ENCODE peak calls at places on chromosome 13, in nine cellular contexts. W is A549, F is progenitor cell of endocrine pancreas, Z is RWPE1, X is dorsolateral prefrontal cortex, T is neural progenitor cell, I is adrenal gland, K is suprapubic skin, Q is IMR-90. U is an unnamed sample.

GRCh38 chr13:46530084-46530935 is 22.7 kb upstream of the LRCH1 start:
- DNase-seq in W (peak), F (no peak), Z (no peak), X (no peak), T (no peak), I (no peak), K (no peak), Q (peak), U (no peak)

GRCh38 chr13:94999871-95000270 is 287.5 kb upstream of the SOX21 start:
- DNase-seq in W (no peak), F (no peak), Z (no peak), X (no peak), T (no peak), I (no peak), K (no peak), Q (no peak), U (peak)

GRCh38 chr13:59774511-59774911 is 389.2 kb downstream of the DIAPH3 start:
- DNase-seq in W (peak), F (no peak), Z (peak), X (no peak), T (peak), I (no peak), K (no peak), Q (peak), U (peak)

GRCh38 chr13:107993239-107993948 is 221.9 kb downstream of the LIG4 start:
- DNase-seq in W (no peak), F (no peak), Z (no peak), X (no peak), T (no peak), I (no peak), K (no peak), Q (no peak), U (no peak)

GRCh38 chr13:39394811-39395685 is 207.9 kb downstream of the LHFPL6 start:
- DNase-seq in W (no peak), F (no peak), Z (no peak), X (no peak), T (no peak), I (peak), K (no peak), Q (no peak), U (no peak)

GRCh38 chr13:97367427-97367826 is 66.5 kb upstream of the RAP2A start:
- DNase-seq in W (no peak), F (no peak), Z (peak), X (no peak), T (peak), I (peak), K (no peak), Q (peak), U (peak)

GRCh38 chr13:51222510-51223283 is 499 bp downstream of the FAM124A start:
- DNase-seq in W (peak), F (no peak), Z (no peak), X (no peak), T (peak), I (no peak), K (no peak), Q (no peak), U (no peak)

GRCh38 chr13:39049274-39049673 is 11.0 kb downstream of the NHLRC3 start:
- DNase-seq in W (no peak), F (no peak), Z (no peak), X (no peak), T (no peak), I (no peak), K (no peak), Q (no peak), U (no peak)

GRCh38 chr13:65339236-65339635 is 1890.9 kb downstream of the PCDH9 start:
- DNase-seq in W (no peak), F (no peak), Z (no peak), X (no peak), T (no peak), I (no peak), K (no peak), Q (peak), U (no peak)

GRCh38 chr13:110382229-110382628 is 75.1 kb downstream of the COL4A2 start:
- DNase-seq in W (peak), F (no peak), Z (peak), X (no peak), T (no peak), I (no peak), K (no peak), Q (peak), U (peak)

GRCh38 chr13:111211789-111212516 is 96.8 kb downstream of the ARHGEF7 start:
- DNase-seq in W (no peak), F (no peak), Z (no peak), X (no peak), T (peak), I (no peak), K (no peak), Q (peak), U (no peak)

GRCh38 chr13:45468676-45469075 is 3.9 kb downstream of the COG3 start:
- DNase-seq in W (no peak), F (no peak), Z (no peak), X (no peak), T (no peak), I (no peak), K (no peak), Q (no peak), U (no peak)

GRCh38 chr13:99446242-99446641 is 55.0 kb upstream of the TM9SF2 start:
- DNase-seq in W (no peak), F (no peak), Z (no peak), X (no peak), T (no peak), I (no peak), K (no peak), Q (no peak), U (peak)

GRCh38 chr13:51261610-51262249 is 39.5 kb downstream of the FAM124A start:
- DNase-seq in W (no peak), F (no peak), Z (no peak), X (no peak), T (no peak), I (no peak), K (no peak), Q (no peak), U (no peak)

GRCh38 chr13:29761815-29762214 is 88.6 kb downstream of the UBL3 start:
- DNase-seq in W (no peak), F (no peak), Z (no peak), X (no peak), T (peak), I (no peak), K (no peak), Q (no peak), U (no peak)

GRCh38 chr13:40613192-40613818 is 53.1 kb downstream of the FOXO1 start:
- DNase-seq in W (no peak), F (no peak), Z (no peak), X (no peak), T (no peak), I (no peak), K (no peak), Q (no peak), U (no peak)

GRCh38 chr13:40058757-40059236 is 403.3 kb downstream of the COG6 start:
- DNase-seq in W (no peak), F (no peak), Z (no peak), X (no peak), T (no peak), I (no peak), K (no peak), Q (no peak), U (peak)

GRCh38 chr13:34751044-34751443 is 191.0 kb upstream of the NBEA start:
- DNase-seq in W (no peak), F (no peak), Z (no peak), X (no peak), T (no peak), I (no peak), K (no peak), Q (no peak), U (no peak)

GRCh38 chr13:77820431-77821149 is 98.0 kb downstream of the EDNRB start:
- DNase-seq in W (no peak), F (no peak), Z (no peak), X (no peak), T (no peak), I (no peak), K (no peak), Q (no peak), U (no peak)
- TF ChIP-seq CTCF in W (no peak), F (peak), Z (no peak), X (no peak), T (peak), I (no peak), K (no peak), Q (no peak), U (no peak)

DNA sequence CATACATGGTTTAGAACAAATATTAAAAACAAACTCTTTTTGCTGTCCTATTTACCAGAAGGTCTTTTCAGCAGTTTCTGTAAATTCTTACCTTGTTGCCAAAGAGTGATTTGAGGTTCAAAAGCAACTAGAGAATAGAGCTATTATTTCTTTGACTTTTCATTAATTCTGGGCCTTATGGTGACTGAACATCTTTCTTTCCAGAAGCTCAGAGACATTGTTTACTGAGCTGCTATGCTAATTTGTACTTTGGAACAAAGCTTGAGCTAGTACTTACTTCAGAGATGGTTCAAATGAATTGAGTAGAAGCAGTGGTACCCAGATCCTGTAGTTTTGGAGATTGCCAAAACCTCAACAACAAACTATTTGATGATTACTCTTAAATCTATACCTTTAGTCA is 331.2 kb downstream of the SPRY2 start:
- DNase-seq in W (no peak), F (no peak), Z (no peak), X (no peak), T (no peak), I (no peak), K (no peak), Q (no peak), U (no peak)
- TF ChIP-seq CTCF in W (no peak), F (no peak), Z (no peak), X (no peak), T (no peak), I (no peak), K (no peak), Q (no peak), U (no peak)

GRCh38 chr13:103067751-103068563 is 1.7 kb upstream of the SLC10A2 start:
- DNase-seq in W (no peak), F (no peak), Z (peak), X (no peak), T (no peak), I (no peak), K (no peak), Q (no peak), U (peak)
- TF ChIP-seq CTCF in W (no peak), F (no peak), Z (no peak), X (no peak), T (no peak), I (no peak), K (no peak), Q (no peak), U (no peak)

DNA sequence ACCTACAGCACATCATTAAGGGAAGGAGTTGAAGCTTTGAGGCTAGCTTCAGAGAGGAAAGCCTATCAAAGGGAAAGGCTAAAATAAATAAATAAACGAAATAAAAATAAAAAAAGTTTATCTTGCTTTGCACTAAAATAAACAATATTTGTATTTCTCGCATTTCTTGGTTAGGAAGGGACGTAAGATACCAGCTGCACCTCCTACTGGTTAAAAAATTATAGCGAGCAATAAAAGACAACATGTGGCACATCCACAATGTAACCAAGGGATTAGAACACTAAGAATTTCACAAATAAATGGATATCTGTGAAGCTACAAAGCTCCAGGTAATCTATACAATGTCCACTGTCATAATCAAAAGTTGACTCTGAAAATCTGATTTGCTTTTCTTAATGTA is 194.5 kb downstream of the DACH1 start:
- DNase-seq in W (no peak), F (no peak), Z (no peak), X (no peak), T (no peak), I (no peak), K (no peak), Q (peak), U (no peak)
- TF ChIP-seq CTCF in W (no peak), F (peak), Z (no peak), X (peak), T (peak), I (no peak), K (no peak), Q (peak), U (no peak)

GRCh38 chr13:27354379-27354778 is 70.0 kb upstream of the GTF3A start:
- DNase-seq in W (no peak), F (no peak), Z (no peak), X (no peak), T (no peak), I (no peak), K (no peak), Q (peak), U (no peak)
- TF ChIP-seq CTCF in W (no peak), F (no peak), Z (no peak), X (no peak), T (no peak), I (no peak), K (no peak), Q (peak), U (no peak)

GRCh38 chr13:37138169-37138568 is 32.7 kb upstream of the CSNK1A1L start:
- DNase-seq in W (peak), F (no peak), Z (no peak), X (no peak), T (no peak), I (no peak), K (no peak), Q (no peak), U (peak)
- TF ChIP-seq CTCF in W (no peak), F (peak), Z (peak), X (no peak), T (peak), I (no peak), K (no peak), Q (no peak), U (peak)

GRCh38 chr13:79805317-79805716 is 324.4 kb downstream of the NDFIP2 start:
- DNase-seq in W (no peak), F (no peak), Z (no peak), X (no peak), T (peak), I (no peak), K (no peak), Q (no peak), U (no peak)

GRCh38 chr13:79803939-79804487 is 323.1 kb downstream of the NDFIP2 start:
- DNase-seq in W (no peak), F (no peak), Z (no peak), X (no peak), T (no peak), I (no peak), K (no peak), Q (no peak), U (no peak)

GRCh38 chr13:79807554-79807953 is 326.6 kb downstream of the NDFIP2 start:
- DNase-seq in W (no peak), F (no peak), Z (no peak), X (no peak), T (no peak), I (no peak), K (no peak), Q (no peak), U (no peak)

GRCh38 chr13:79808475-79808874 is 327.5 kb downstream of the NDFIP2 start:
- DNase-seq in W (no peak), F (no peak), Z (no peak), X (no peak), T (no peak), I (no peak), K (no peak), Q (no peak), U (no peak)

DNA sequence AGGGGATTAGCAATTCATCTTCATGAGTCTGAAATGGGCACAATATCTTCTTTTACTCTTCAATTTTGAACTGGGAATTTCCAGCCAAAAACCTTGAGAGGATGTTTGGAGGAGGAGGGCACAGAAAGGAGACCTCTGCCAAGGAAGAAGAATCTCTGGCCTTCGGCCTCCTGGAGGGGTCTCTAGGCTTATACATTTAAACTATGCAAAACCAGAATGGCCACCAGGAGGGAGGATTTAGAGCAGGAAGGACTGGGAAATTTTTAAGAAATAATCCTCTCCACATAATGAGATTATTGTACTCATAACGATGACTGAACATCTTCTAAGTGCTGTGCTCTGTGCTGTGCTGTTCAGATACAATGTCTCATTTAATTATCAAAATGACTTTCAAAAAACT is 325.9 kb downstream of the NDFIP2 start:
- DNase-seq in W (no peak), F (no peak), Z (no peak), X (no peak), T (no peak), I (no peak), K (no peak), Q (no peak), U (no peak)
- TF ChIP-seq CTCF in W (no peak), F (no peak), Z (no peak), X (no peak), T (no peak), I (no peak), K (no peak), Q (no peak), U (no peak)

GRCh38 chr13:48078251-48078656 is 16.6 kb downstream of the MED4 start:
- DNase-seq in W (peak), F (no peak), Z (peak), X (no peak), T (no peak), I (no peak), K (no peak), Q (no peak), U (peak)
- TF ChIP-seq CTCF in W (no peak), F (peak), Z (no peak), X (no peak), T (no peak), I (no peak), K (no peak), Q (no peak), U (peak)

U was measured in MCF 10A.